ENCODE peak calls at places on chromosome 2, in seven cellular contexts. R, T, D, B, G, U and L are unnamed samples.

GRCh38 chr2:191351298-191351697 is 106.1 kb downstream of the MYO1B start:
- DNase-seq in G (no peak), R (no peak), B (peak), U (peak), T (no peak), D (no peak), L (no peak)

GRCh38 chr2:86455181-86455580 is 14.0 kb downstream of the KDM3A start:
- DNase-seq in T (no peak), R (no peak), B (no peak), G (no peak), U (no peak), D (no peak), L (peak)

GRCh38 chr2:213980883-213981282 is 430.0 kb upstream of the VWC2L start:
- DNase-seq in U (peak), R (no peak), G (no peak), D (no peak), T (no peak), B (peak), L (no peak)

GRCh38 chr2:73920577-73921545 is 5.8 kb upstream of the DGUOK start:
- DNase-seq in U (peak), D (peak), R (no peak), G (no peak), B (no peak), T (no peak), L (no peak)

GRCh38 chr2:129133692-129134641 is 815.3 kb upstream of the HS6ST1 start:
- DNase-seq in U (no peak), R (no peak), T (no peak), B (no peak), G (no peak), D (no peak), L (no peak)

GRCh38 chr2:47069628-47070154 is 85.4 kb downstream of the STPG4 start:
- DNase-seq in T (peak), R (no peak), B (peak), G (no peak), D (peak), U (peak), L (peak)

GRCh38 chr2:3192920-3193319 is 184.7 kb downstream of the EIPR1 start:
- DNase-seq in B (no peak), U (no peak), D (no peak), T (no peak), R (no peak), G (peak), L (peak)

GRCh38 chr2:74457549-74458131 is 598 bp upstream of the WBP1 start:
- DNase-seq in D (peak), R (peak), B (no peak), T (peak), U (peak), G (no peak), L (peak)

GRCh38 chr2:201618744-201619654 is 24.3 kb downstream of the TMEM237 start:
- DNase-seq in T (peak), U (peak), B (peak), D (no peak), G (no peak), R (no peak), L (peak)

GRCh38 chr2:232980683-232981082 is 32.4 kb downstream of the NGEF start:
- DNase-seq in G (no peak), D (no peak), T (no peak), U (peak), B (peak), R (no peak), L (no peak)

GRCh38 chr2:20333738-20334137 is 16.9 kb downstream of the PUM2 start:
- DNase-seq in R (no peak), T (no peak), U (no peak), G (no peak), B (no peak), D (no peak), L (no peak)

GRCh38 chr2:20330202-20330601 is 20.4 kb downstream of the PUM2 start:
- DNase-seq in D (no peak), T (no peak), U (no peak), R (no peak), B (no peak), G (no peak), L (no peak)

GRCh38 chr2:20339012-20339411 is 11.6 kb downstream of the PUM2 start:
- DNase-seq in R (no peak), U (no peak), D (no peak), T (no peak), G (no peak), B (no peak), L (no peak)

DNA sequence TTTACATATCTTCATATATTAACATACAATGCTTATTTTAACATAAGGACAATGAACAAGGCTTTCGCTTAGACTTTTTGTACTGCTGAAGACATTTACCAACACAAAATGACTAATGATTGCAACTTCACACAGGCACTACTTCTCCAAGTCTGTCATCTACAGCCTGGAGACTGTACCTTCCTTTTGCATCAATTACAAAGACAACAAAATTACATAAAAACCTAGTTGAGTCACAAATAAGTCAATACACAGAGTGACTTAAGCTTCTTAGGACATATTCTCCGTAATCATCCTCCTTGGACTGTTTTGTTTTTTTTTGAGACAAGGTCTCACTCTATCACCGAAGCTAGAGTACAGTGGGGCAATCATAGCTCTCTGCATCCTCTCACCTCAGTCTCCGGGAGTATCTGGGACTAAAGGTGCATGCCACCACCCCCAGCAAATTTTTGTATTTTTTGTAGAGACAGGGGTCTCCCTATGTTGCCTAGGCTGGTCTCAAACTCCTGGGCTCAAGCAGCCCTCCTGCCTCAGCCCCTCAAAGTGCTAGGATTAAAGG is 15.9 kb downstream of the PUM2 start:
- DNase-seq in D (no peak), G (no peak), R (no peak), B (no peak), T (no peak), U (peak), L (no peak)
- H3K27ac ChIP-seq in D (peak), G (no peak), R (no peak), B (no peak), T (no peak), U (no peak), L (no peak)

GRCh38 chr2:32562906-32563305 is 64.9 kb upstream of the TTC27 start:
- DNase-seq in T (no peak), U (no peak), B (no peak), R (no peak), G (no peak), D (no peak), L (no peak)
- H3K27ac ChIP-seq in T (no peak), U (no peak), B (no peak), R (no peak), G (no peak), D (no peak), L (no peak)

GRCh38 chr2:237596856-237597679 is 6.5 kb upstream of the RAB17 start:
- DNase-seq in R (no peak), U (no peak), G (no peak), T (no peak), B (no peak), D (no peak), L (no peak)

GRCh38 chr2:237597680-237598145 is 7.2 kb upstream of the RAB17 start:
- DNase-seq in U (no peak), R (no peak), B (no peak), T (no peak), G (no peak), D (no peak), L (no peak)

GRCh38 chr2:237598468-237599208 is 8.1 kb upstream of the RAB17 start:
- DNase-seq in R (no peak), T (no peak), U (no peak), G (no peak), D (no peak), B (no peak), L (no peak)

GRCh38 chr2:237594514-237594871 is 4.0 kb upstream of the RAB17 start:
- DNase-seq in B (no peak), T (no peak), R (no peak), U (no peak), D (no peak), G (no peak), L (peak)

GRCh38 chr2:237596518-237596855 is 6.0 kb upstream of the RAB17 start:
- DNase-seq in D (no peak), G (no peak), R (no peak), B (no peak), T (no peak), U (no peak), L (no peak)
- H3K27ac ChIP-seq in D (peak), G (no peak), R (no peak), B (no peak), T (no peak), U (no peak), L (no peak)

GRCh38 chr2:10331033-10331701 is 28.5 kb downstream of the HPCAL1 start:
- DNase-seq in U (peak), D (peak), R (no peak), G (peak), T (no peak), B (peak), L (no peak)
- H3K27ac ChIP-seq in U (peak), D (peak), R (no peak), G (peak), T (no peak), B (no peak), L (no peak)

GRCh38 chr2:156332452-156333273 is at the start of gene NR4A2:
- DNase-seq in B (peak), D (peak), T (peak), G (peak), U (peak), R (peak), L (peak)

GRCh38 chr2:156334496-156335478 is 2.3 kb upstream of the NR4A2 start:
- DNase-seq in T (peak), B (peak), D (peak), G (peak), U (peak), R (peak), L (peak)

GRCh38 chr2:156331572-156332451 is 709 bp downstream of the NR4A2 start:
- DNase-seq in D (peak), R (no peak), B (peak), G (peak), U (peak), T (peak), L (peak)

GRCh38 chr2:156333951-156334495 is 1.5 kb upstream of the NR4A2 start:
- DNase-seq in D (no peak), R (peak), U (peak), B (peak), G (peak), T (peak), L (peak)

GRCh38 chr2:156333274-156333950 is 891 bp upstream of the NR4A2 start:
- DNase-seq in B (no peak), R (peak), T (no peak), U (no peak), D (no peak), G (no peak), L (peak)
- H3K27ac ChIP-seq in B (peak), R (peak), T (peak), U (peak), D (peak), G (peak), L (peak)

GRCh38 chr2:26707747-26708146 is 15.2 kb downstream of the KCNK3 start:
- DNase-seq in G (no peak), U (no peak), R (no peak), T (no peak), B (no peak), D (no peak), L (no peak)
- H3K27ac ChIP-seq in G (no peak), U (no peak), R (no peak), T (no peak), B (no peak), D (peak), L (peak)